ENCODE peak calls at places on chromosomes 7 and 10, in five cellular contexts. C is esophagus squamous epithelium, J is tibial nerve, F is heart left ventricle, U is body of pancreas. L is an unnamed sample.

GRCh38 chr10:4790045-4790444 is 36.0 kb upstream of the AKR1E2 start:
- DNase-seq in C (no peak), J (no peak), F (no peak), U (no peak), L (no peak)

GRCh38 chr7:68841004-68841403 is 757.3 kb upstream of the AUTS2 start:
- DNase-seq in C (no peak), J (no peak), F (no peak), U (no peak), L (no peak)

GRCh38 chr10:71396084-71396713 is 521 bp upstream of the CDH23 start:
- DNase-seq in C (no peak), J (peak; percentile 36), F (peak; percentile 83), U (peak; percentile 42), L (no peak)

GRCh38 chr10:105974803-105975456 is 1189.6 kb downstream of the SORCS1 start:
- DNase-seq in C (no peak), J (peak; percentile 20), F (no peak), U (peak; percentile 26), L (no peak)

GRCh38 chr7:87058739-87059524 is 522 bp downstream of the ELAPOR2 start:
- DNase-seq in C (no peak), J (no peak), F (peak; percentile 56), U (peak; percentile 28), L (no peak)

GRCh38 chr7:108598153-108598552 is 28.5 kb downstream of the DNAJB9 start:
- DNase-seq in C (no peak), J (no peak), F (no peak), U (no peak), L (no peak)

GRCh38 chr7:101410743-101411476 is 48.2 kb downstream of the COL26A1 start:
- DNase-seq in C (no peak), J (no peak), F (no peak), U (peak; percentile 50), L (peak; percentile 55)

GRCh38 chr10:97781541-97782331 is 9.9 kb upstream of the SFRP5 start:
- DNase-seq in C (no peak), J (no peak), F (peak; percentile 47), U (no peak), L (peak; percentile 21)

GRCh38 chr7:45978010-45978681 is 57.1 kb upstream of the IGFBP3 start:
- DNase-seq in C (no peak), J (no peak), F (no peak), U (peak; percentile 35), L (peak; percentile 62)

GRCh38 chr10:133261726-133262325 is 14.8 kb downstream of the ADAM8 start:
- DNase-seq in C (peak; percentile 42), J (peak; percentile 88), F (peak; percentile 95), U (peak; percentile 92), L (peak; percentile 93)

GRCh38 chr7:27689045-27689877 is 26.6 kb upstream of the HIBADH start:
- DNase-seq in C (no peak), J (no peak), F (no peak), U (peak; percentile 18), L (peak; percentile 47)

GRCh38 chr7:115475774-115476407 is 554.0 kb downstream of the MDFIC start:
- DNase-seq in C (no peak), J (no peak), F (no peak), U (no peak), L (no peak)
- TF ChIP-seq CTCF in C (no peak), J (no peak), F (no peak), U (no peak), L (no peak)

GRCh38 chr10:104306897-104307296 is 31.4 kb downstream of the ITPRIP start:
- DNase-seq in C (no peak), J (no peak), F (no peak), U (no peak), L (no peak)
- TF ChIP-seq POLR2A in C (no peak), J (no peak), F (no peak), U (no peak), L (no peak)

GRCh38 chr10:22217842-22218241 is at the start of gene EBLN1:
- DNase-seq in C (no peak), J (no peak), F (no peak), U (no peak), L (no peak)

GRCh38 chr10:22219308-22219707 is 1.5 kb upstream of the EBLN1 start:
- DNase-seq in C (no peak), J (no peak), F (no peak), U (no peak), L (no peak)

GRCh38 chr10:22222236-22223190 is 4.7 kb upstream of the EBLN1 start:
- DNase-seq in C (no peak), J (no peak), F (no peak), U (no peak), L (no peak)

DNA sequence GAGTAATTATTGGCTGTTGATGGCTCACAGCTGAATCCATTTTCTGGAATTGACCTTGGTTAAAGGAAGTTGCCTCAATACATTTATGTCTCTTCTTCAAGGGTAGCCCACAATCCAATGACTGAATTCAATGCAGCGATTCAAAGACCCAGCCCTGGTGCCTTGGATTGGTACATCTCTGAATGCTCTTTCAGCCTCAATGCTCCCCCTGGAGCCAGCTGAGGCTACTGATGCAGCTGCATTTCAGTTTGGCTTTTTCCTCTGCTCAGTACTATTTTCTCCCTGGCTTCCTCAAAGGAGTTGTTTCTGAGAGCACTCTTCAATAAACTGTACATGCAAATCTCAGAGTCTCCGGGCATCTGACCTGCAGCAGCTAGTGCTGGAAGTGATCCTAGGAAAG is 633 bp upstream of the EBLN1 start:
- DNase-seq in C (no peak), J (no peak), F (no peak), U (no peak), L (no peak)
- TF ChIP-seq CTCF in C (no peak), J (no peak), F (no peak), U (no peak), L (no peak)

DNA sequence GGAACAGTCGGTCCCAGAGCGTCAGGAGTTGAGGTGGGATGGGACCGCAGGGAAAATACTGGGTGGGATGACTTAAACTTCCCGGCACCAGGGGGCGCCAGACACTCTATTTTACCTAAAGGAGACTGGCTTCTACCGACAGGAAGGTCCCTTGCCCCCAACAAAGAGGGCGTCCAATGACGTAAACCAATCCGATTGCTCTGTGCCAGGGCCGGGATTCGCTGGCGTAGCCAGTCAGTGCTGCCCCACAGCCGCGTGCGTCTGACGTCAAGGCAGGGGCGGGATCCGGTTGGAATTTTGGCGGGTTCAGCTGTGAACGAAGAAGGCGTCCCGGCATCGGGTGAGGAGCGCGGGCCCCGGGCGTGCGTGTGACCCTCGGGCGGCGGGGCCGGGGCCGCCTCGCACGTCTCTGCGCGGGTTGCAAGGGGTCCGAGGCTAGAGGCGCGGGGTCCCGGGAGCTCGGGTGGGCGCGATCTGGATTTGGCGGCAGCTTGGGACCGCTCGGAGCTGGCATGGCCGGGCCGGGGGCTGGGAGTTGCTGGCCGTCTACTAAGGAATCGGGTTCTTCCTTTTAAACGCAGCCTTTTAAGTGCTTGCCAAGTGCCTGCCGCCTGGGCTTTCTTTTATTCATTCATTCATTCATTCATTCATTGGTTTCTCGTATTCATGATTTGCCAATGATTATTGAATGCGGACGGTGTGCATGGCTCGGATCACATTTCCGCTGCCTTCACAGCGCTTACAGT is at the start of gene MCM10:
- DNase-seq in C (peak; percentile 85), J (peak; percentile 99), F (peak; percentile 97), U (peak; percentile 99), L (peak; percentile 99)
- TF ChIP-seq POLR2A in C (no peak), J (no peak), F (no peak), U (peak; percentile 19), L (no peak)

DNA sequence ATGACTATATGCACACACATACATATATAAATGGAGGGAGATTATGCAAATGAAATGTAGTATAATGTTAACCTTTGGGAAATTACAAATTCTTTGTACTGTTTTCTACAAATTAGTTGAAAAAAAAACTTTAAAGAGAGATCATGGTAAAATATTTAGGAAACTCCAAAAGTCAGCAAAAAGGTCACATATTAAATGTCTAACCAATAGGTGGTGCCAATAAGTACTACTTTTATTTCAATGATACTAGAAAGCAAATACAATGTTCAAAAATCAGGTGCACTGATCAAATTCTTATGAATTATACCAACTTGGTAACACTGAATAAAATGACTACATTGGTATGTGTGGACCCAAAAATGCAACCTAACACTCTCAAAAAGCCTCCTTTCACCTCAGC is 276.9 kb downstream of the DOCK4 start:
- DNase-seq in C (no peak), J (no peak), F (no peak), U (no peak), L (no peak)
- TF ChIP-seq CTCF in C (no peak), J (no peak), F (no peak), U (no peak), L (no peak)

GRCh38 chr10:18651324-18652007 is at the start of gene NSUN6:
- DNase-seq in C (peak; percentile 58), J (peak; percentile 88), F (peak; percentile 93), U (peak; percentile 93), L (peak; percentile 91)
- TF ChIP-seq POLR2A in C (no peak), J (peak; percentile 68), F (peak; percentile 74), U (peak; percentile 93), L (peak; percentile 51)